ENCODE peak calls at places on chromosomes 6 and 20, in four cellular contexts. One of them, this sample, is unnamed.

GRCh38 chr20:1332749-1333300 is 3.9 kb upstream of the SDCBP2 start:
- DNase-seq in WTC11: no peak
- DNase-seq in astrocyte of the spinal cord: no peak
- DNase-seq in neural crest cell: no peak
- DNase-seq in this sample: no peak

GRCh38 chr20:35739294-35740163 is 2.5 kb downstream of the RBM39 start:
- DNase-seq in WTC11: no peak
- DNase-seq in astrocyte of the spinal cord: peak
- DNase-seq in neural crest cell: no peak
- DNase-seq in this sample: no peak

GRCh38 chr6:158703121-158703839 is 53.4 kb downstream of the SYTL3 start:
- DNase-seq in WTC11: no peak
- DNase-seq in astrocyte of the spinal cord: no peak
- DNase-seq in neural crest cell: no peak
- DNase-seq in this sample: no peak

GRCh38 chr20:36491901-36492617 is 49.3 kb upstream of the MYL9 start:
- DNase-seq in WTC11: no peak
- DNase-seq in astrocyte of the spinal cord: peak
- DNase-seq in neural crest cell: no peak
- DNase-seq in this sample: peak

GRCh38 chr6:12882761-12883290 is 166.3 kb downstream of the PHACTR1 start:
- DNase-seq in WTC11: no peak
- DNase-seq in astrocyte of the spinal cord: no peak
- DNase-seq in neural crest cell: no peak
- DNase-seq in this sample: no peak

GRCh38 chr6:106253731-106254130 is 71.8 kb downstream of the ATG5 start:
- DNase-seq in WTC11: no peak
- DNase-seq in astrocyte of the spinal cord: peak
- DNase-seq in neural crest cell: no peak
- DNase-seq in this sample: no peak

GRCh38 chr6:140806431-140806830 is 1326.3 kb upstream of the GJE1 start:
- DNase-seq in WTC11: no peak
- DNase-seq in astrocyte of the spinal cord: no peak
- DNase-seq in neural crest cell: no peak
- DNase-seq in this sample: no peak

GRCh38 chr6:130575971-130576370 is 210.2 kb downstream of the TMEM200A start:
- DNase-seq in WTC11: no peak
- DNase-seq in astrocyte of the spinal cord: no peak
- DNase-seq in neural crest cell: no peak
- DNase-seq in this sample: no peak

DNA sequence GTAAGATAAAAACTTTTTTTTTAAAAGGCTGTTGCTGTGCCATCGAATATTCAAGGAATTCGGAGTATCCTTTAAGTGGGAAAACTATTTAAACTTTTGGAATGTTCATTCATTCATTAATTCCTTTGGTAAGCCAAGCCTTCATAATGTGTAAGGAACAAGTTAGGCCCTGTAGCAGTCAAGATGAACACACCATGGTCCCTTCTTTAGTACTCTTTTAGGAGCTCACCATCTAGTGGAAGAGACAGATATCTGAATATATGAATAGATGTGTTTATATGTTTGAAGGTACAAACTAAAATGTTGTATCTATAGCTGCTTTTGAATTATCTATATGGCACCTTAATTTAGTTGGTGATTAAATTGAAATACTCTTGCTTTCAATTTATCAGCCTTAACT is 5.8 kb downstream of the SPO11 start:
- DNase-seq in WTC11: no peak
- DNase-seq in astrocyte of the spinal cord: peak
- DNase-seq in neural crest cell: no peak
- DNase-seq in this sample: no peak
- TF ChIP-seq CTCF in WTC11: no peak
- TF ChIP-seq CTCF in astrocyte of the spinal cord: no peak
- TF ChIP-seq CTCF in neural crest cell: peak
- TF ChIP-seq CTCF in this sample: no peak

GRCh38 chr20:50281831-50282591 is 91.4 kb downstream of the CEBPB start:
- DNase-seq in WTC11: peak
- DNase-seq in astrocyte of the spinal cord: no peak
- DNase-seq in neural crest cell: peak
- DNase-seq in this sample: peak
- TF ChIP-seq CTCF in WTC11: no peak
- TF ChIP-seq CTCF in astrocyte of the spinal cord: no peak
- TF ChIP-seq CTCF in neural crest cell: peak
- TF ChIP-seq CTCF in this sample: peak

GRCh38 chr20:34300809-34301586 is 2.2 kb downstream of the AHCY start:
- DNase-seq in WTC11: peak
- DNase-seq in astrocyte of the spinal cord: no peak
- DNase-seq in neural crest cell: no peak
- DNase-seq in this sample: no peak
- TF ChIP-seq CTCF in WTC11: no peak
- TF ChIP-seq CTCF in astrocyte of the spinal cord: no peak
- TF ChIP-seq CTCF in neural crest cell: no peak
- TF ChIP-seq CTCF in this sample: no peak

GRCh38 chr20:4187147-4187546 is 171.8 kb upstream of the RNF24 start:
- DNase-seq in WTC11: peak
- DNase-seq in astrocyte of the spinal cord: no peak
- DNase-seq in neural crest cell: no peak
- DNase-seq in this sample: no peak
- TF ChIP-seq CTCF in WTC11: no peak
- TF ChIP-seq CTCF in astrocyte of the spinal cord: no peak
- TF ChIP-seq CTCF in neural crest cell: no peak
- TF ChIP-seq CTCF in this sample: no peak

DNA sequence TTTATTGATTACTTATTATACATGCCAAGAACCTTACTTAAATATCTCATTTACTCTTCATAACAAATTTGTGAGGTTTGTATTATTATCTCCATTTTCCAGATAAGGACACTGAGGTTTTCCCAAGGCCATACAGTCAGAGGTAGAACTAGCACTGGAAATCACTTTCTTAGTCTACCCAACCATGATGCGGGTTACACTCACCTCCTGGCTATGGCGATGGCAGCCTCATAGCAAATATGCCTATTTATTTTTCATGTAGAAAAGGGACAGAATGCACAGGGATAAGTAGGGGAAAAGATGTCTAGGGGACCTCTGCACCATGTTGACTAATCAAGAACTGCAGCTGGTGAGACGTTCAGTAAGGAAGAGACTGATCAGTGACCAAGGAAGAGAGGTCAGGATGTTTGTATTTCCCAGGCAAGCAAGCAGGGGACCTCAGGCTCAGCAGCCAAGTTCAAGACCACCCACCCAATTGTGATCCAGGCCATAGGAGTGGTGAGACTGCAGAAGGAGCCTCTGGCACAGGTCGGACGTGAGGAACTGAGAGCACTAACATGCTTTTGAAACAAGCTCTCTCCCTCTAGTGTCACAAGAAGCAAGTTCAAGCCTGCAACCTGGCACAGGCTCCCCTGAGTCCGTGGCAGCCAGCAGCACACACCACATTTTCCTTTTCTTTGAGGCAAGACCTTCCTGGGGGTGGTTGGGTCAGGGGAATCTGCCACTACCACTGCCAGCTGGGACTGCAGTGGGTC is 97.8 kb downstream of the GMPR start:
- DNase-seq in WTC11: no peak
- DNase-seq in astrocyte of the spinal cord: no peak
- DNase-seq in neural crest cell: no peak
- DNase-seq in this sample: no peak
- TF ChIP-seq CTCF in WTC11: no peak
- TF ChIP-seq CTCF in astrocyte of the spinal cord: no peak
- TF ChIP-seq CTCF in neural crest cell: no peak
- TF ChIP-seq CTCF in this sample: no peak

GRCh38 chr6:112502348-112503130 is 155.4 kb downstream of the RFPL4B start:
- DNase-seq in WTC11: no peak
- DNase-seq in astrocyte of the spinal cord: peak
- DNase-seq in neural crest cell: peak
- DNase-seq in this sample: no peak
- TF ChIP-seq CTCF in WTC11: no peak
- TF ChIP-seq CTCF in astrocyte of the spinal cord: peak
- TF ChIP-seq CTCF in neural crest cell: peak
- TF ChIP-seq CTCF in this sample: peak

DNA sequence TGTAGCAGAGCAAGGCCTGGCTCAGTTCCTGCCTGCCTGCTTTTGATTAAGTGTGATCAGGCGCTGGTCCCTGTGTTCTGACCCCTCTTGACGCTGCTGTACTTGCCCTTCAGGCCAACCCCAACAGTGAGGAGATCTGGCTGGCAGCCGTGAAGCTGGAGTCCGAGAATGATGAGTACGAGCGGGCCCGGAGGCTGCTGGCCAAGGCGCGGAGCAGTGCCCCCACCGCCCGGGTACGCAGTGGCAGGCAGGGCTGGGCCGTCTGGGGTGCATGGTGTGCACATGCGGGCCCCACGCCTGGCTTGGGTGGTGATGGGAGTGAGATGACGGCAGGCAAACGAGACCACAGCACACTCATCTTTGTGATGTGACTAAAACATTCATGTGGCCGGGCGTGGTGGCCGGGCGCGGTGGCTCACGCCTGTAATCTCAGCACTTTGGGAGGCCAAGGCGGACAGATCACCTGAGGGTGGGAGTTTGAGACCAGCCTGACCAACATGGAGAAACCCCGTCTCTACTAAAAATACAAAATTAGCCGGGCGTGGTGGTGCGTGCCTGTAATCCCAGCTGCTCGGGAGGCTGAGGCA is 10.1 kb upstream of the C20orf204 start:
- DNase-seq in WTC11: no peak
- DNase-seq in astrocyte of the spinal cord: no peak
- DNase-seq in neural crest cell: no peak
- DNase-seq in this sample: no peak
- TF ChIP-seq CTCF in WTC11: no peak
- TF ChIP-seq CTCF in astrocyte of the spinal cord: no peak
- TF ChIP-seq CTCF in neural crest cell: no peak
- TF ChIP-seq CTCF in this sample: no peak

DNA sequence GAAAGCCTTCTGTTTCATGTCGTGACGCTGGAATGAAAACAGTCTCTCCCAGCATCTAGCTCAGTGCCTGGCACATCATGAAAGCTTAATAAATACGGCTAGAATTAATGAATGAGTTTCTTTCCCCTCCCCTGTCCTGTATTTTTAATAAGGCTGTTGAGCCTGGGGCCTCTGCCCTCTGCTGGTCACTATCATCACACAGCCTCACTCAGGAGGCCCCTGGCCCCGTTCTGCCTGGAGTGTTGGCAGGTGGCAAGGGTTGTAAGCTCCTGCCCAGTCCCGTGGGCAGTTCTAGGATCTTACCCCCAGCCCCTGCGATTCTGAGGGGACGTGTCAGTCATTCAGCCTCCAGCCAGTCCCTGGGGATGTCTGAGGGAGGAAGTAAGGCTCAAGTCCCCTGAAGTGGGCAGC is 41.4 kb downstream of the PHACTR3 start:
- DNase-seq in WTC11: no peak
- DNase-seq in astrocyte of the spinal cord: no peak
- DNase-seq in neural crest cell: no peak
- DNase-seq in this sample: no peak
- TF ChIP-seq CTCF in WTC11: no peak
- TF ChIP-seq CTCF in astrocyte of the spinal cord: no peak
- TF ChIP-seq CTCF in neural crest cell: no peak
- TF ChIP-seq CTCF in this sample: peak